ENCODE peak calls at places on chromosomes 12 and 14, in nine cellular contexts. O is CD8-positive, alpha-beta T cell; Q is mesenchymal stem cell; L is effector memory CD4-positive, alpha-beta T cell; Z is thoracic aorta; X is tibial artery; J is left ventricle myocardium inferior; I is uterus; E is lower lobe of right lung. F is an unnamed sample.

GRCh38 chr14:64764641-64765520 is 60.7 kb downstream of the PLEKHG3 start:
- DNase-seq in E (peak; percentile 77), X (peak; percentile 85), Q (peak; percentile 86), O (peak; percentile 60), J (peak; percentile 69), L (peak; percentile 44), I (peak; percentile 83), Z (no peak), F (peak; percentile 82)

GRCh38 chr12:100404769-100405407 is 48.0 kb downstream of the SLC17A8 start:
- DNase-seq in Q (peak; percentile 37), L (no peak), J (no peak), O (peak; percentile 17), I (no peak), E (peak; percentile 53), Z (no peak), X (no peak), F (peak; percentile 54)

GRCh38 chr14:86221755-86222154 is 691.8 kb downstream of the FLRT2 start:
- DNase-seq in J (no peak), E (no peak), O (no peak), Q (peak; percentile 17), L (no peak), Z (no peak), I (no peak), X (no peak), F (no peak)

GRCh38 chr14:23569443-23570151 is 2.0 kb upstream of the AP1G2 start:
- DNase-seq in J (no peak), I (no peak), Q (no peak), L (no peak), E (no peak), Z (no peak), O (no peak), X (no peak), F (peak; percentile 35)

GRCh38 chr14:54881235-54881760 is 21.3 kb downstream of the GCH1 start:
- DNase-seq in E (no peak), O (peak; percentile 29), L (no peak), Z (no peak), Q (no peak), J (no peak), I (no peak), X (no peak), F (peak; percentile 82)

GRCh38 chr14:56136571-56137498 is 18.6 kb downstream of the PELI2 start:
- DNase-seq in L (no peak), O (no peak), Z (no peak), E (no peak), X (no peak), Q (no peak), J (no peak), I (no peak), F (no peak)

GRCh38 chr14:50667491-50668007 is 557 bp downstream of the SAV1 start:
- DNase-seq in J (no peak), E (no peak), I (peak; percentile 44), X (peak; percentile 67), L (no peak), Z (no peak), O (peak; percentile 46), Q (no peak), F (no peak)

GRCh38 chr14:59964251-59965007 is 44.5 kb downstream of the LRRC9 start:
- DNase-seq in J (no peak), Q (peak; percentile 42), L (no peak), E (no peak), Z (no peak), O (no peak), X (no peak), I (no peak), F (peak; percentile 8)

GRCh38 chr12:108622921-108623514 is 10.7 kb downstream of the SELPLG start:
- DNase-seq in E (peak; percentile 32), L (no peak), X (no peak), O (no peak), Q (no peak), Z (no peak), I (no peak), J (no peak), F (no peak)

GRCh38 chr14:39469094-39469710 is 37.0 kb upstream of the FBXO33 start:
- DNase-seq in I (no peak), O (peak; percentile 38), L (no peak), E (no peak), J (no peak), Q (peak; percentile 17), Z (no peak), X (no peak), F (peak; percentile 82)

GRCh38 chr12:32566663-32567634 is 112.2 kb upstream of the DNM1L start:
- DNase-seq in E (no peak), X (no peak), Q (no peak), O (no peak), I (no peak), L (no peak), J (no peak), Z (no peak), F (peak; percentile 6)

GRCh38 chr12:47366203-47366978 is 286.6 kb upstream of the AMIGO2 start:
- DNase-seq in I (no peak), J (no peak), L (no peak), E (no peak), Q (no peak), Z (no peak), X (no peak), O (no peak), F (no peak)

GRCh38 chr12:47361389-47362031 is 281.8 kb upstream of the AMIGO2 start:
- DNase-seq in O (peak; percentile 20), I (peak; percentile 66), Q (peak; percentile 10), E (no peak), J (no peak), Z (no peak), L (peak; percentile 2), X (no peak), F (no peak)

GRCh38 chr12:47362131-47362686 is 282.4 kb upstream of the AMIGO2 start:
- DNase-seq in Q (no peak), Z (no peak), I (no peak), O (no peak), J (no peak), E (no peak), X (no peak), L (no peak), F (no peak)

GRCh38 chr12:47360771-47361388 is 281.1 kb upstream of the AMIGO2 start:
- DNase-seq in L (peak; percentile 30), Z (no peak), E (no peak), J (no peak), X (no peak), O (peak; percentile 56), I (no peak), Q (peak; percentile 15), F (no peak)

DNA sequence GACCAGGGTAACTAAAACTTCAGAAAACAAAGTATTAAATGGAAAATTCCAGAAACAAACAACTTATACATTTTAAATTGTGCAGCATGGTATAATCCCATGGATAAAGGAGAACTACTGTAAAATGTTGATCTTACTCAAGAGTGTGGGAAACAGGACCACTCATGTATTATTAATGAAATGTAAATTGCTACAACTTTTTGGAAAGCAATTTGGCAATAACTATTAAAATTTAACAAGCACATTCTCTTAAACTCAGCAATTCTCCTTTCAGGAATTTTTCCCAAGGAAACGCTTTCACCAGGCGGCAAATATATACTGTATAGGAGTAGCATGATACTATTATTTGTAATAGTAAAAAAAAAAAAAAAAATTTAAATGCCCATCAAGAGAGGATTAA is 284.5 kb upstream of the AMIGO2 start:
- DNase-seq in O (no peak), E (no peak), J (no peak), X (no peak), Z (no peak), L (no peak), I (no peak), Q (no peak), F (no peak)
- H3K4me1 ChIP-seq in O (peaks cover 85% of the 10 kb centered on the region), E (peaks cover 19% of the 10 kb centered on the region), J (peaks cover 10% of the 10 kb centered on the region), X (no peaks in the 10 kb centered on the region), Z (peaks cover 4% of the 10 kb centered on the region), L (peaks cover 49% of the 10 kb centered on the region), I (no peaks in the 10 kb centered on the region), Q (no peaks in the 10 kb centered on the region), F (no peaks in the 10 kb centered on the region)

DNA sequence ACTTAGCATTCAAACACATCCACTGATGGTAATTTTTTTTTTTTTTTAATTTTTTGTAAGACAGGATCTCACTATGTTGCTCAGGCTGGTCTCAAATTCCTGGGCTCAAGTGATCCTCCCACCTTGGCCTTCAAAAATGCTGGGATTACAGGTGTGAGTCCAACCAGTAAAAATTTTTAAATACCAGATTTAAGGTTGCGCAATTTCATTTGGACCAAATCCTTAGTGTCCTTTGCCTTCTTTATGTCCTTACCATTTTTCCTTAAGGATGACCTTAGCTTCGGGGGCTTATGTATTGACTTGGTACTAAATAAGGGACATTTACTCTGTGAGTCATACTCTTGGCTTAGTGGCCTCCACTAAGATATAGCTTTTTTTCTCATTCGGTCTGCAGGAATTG is 4.1 kb upstream of the PLBD1 start:
- DNase-seq in J (no peak), Q (no peak), O (no peak), Z (no peak), L (no peak), I (no peak), X (no peak), E (no peak), F (no peak)
- H3K4me1 ChIP-seq in J (peaks cover 20% of the 10 kb centered on the region), Q (peaks cover 7% of the 10 kb centered on the region), O (peaks cover under 1% of the 10 kb centered on the region), Z (peaks cover 2% of the 10 kb centered on the region), L (peaks cover 5% of the 10 kb centered on the region), I (no peaks in the 10 kb centered on the region), X (peaks cover 6% of the 10 kb centered on the region), E (peaks cover 1% of the 10 kb centered on the region), F (no peaks in the 10 kb centered on the region)

GRCh38 chr12:122403831-122404230 is 18.6 kb downstream of the CLIP1 start:
- DNase-seq in X (peak; percentile 58), L (no peak), E (no peak), O (no peak), Q (no peak), J (no peak), Z (no peak), I (no peak), F (no peak)

GRCh38 chr12:122402264-122402663 is 20.2 kb downstream of the CLIP1 start:
- DNase-seq in I (no peak), J (no peak), L (no peak), X (peak; percentile 47), O (no peak), Q (no peak), Z (no peak), E (no peak), F (no peak)

GRCh38 chr12:122406701-122407154 is 15.7 kb downstream of the CLIP1 start:
- DNase-seq in L (no peak), Q (peak; percentile 80), I (no peak), Z (no peak), E (no peak), O (no peak), J (no peak), X (peak; percentile 11), F (peak; percentile 65)

GRCh38 chr12:122399592-122400373 is 22.7 kb downstream of the CLIP1 start:
- DNase-seq in O (peak; percentile 58), Z (peak; percentile 57), Q (peak; percentile 91), E (peak; percentile 77), J (peak; percentile 53), X (peak; percentile 95), L (no peak), I (peak; percentile 60), F (peak; percentile 86)

GRCh38 chr12:122403115-122403770 is 19.2 kb downstream of the CLIP1 start:
- DNase-seq in X (no peak), E (no peak), Z (no peak), O (no peak), I (no peak), L (no peak), Q (no peak), J (no peak), F (no peak)
- H3K4me1 ChIP-seq in X (peaks cover 96% of the 10 kb centered on the region), E (peaks cover 39% of the 10 kb centered on the region), Z (peaks cover 27% of the 10 kb centered on the region), O (peaks cover 6% of the 10 kb centered on the region), I (no peaks in the 10 kb centered on the region), L (no peaks in the 10 kb centered on the region), Q (peaks cover 10% of the 10 kb centered on the region), J (peaks cover 52% of the 10 kb centered on the region), F (peaks cover 16% of the 10 kb centered on the region)

DNA sequence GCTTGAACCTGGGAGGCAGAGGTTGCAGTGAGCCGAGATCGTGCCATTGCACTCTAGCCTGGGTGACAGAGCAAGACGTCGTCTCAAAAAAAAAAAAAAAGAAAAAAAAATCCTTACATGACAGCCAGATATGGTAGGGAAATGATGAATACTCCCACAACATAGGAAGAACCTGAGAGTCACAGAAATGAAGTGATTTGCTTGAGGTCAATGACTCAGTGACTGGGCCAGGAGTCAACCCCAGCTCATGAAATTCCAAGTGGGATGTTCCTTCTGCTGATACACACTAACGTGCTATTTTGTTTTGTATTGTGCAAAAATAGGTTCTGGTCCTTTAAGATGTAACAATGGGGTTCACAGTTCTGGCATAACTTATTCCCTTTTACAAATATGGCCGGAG is 9.0 kb downstream of the RHOF start:
- DNase-seq in Z (no peak), X (no peak), Q (peak; percentile 83), E (no peak), J (no peak), L (no peak), O (no peak), I (peak; percentile 60), F (peak; percentile 83)
- H3K4me1 ChIP-seq in Z (peaks cover 4% of the 10 kb centered on the region), X (peaks cover 13% of the 10 kb centered on the region), Q (peaks cover 36% of the 10 kb centered on the region), E (peaks cover 62% of the 10 kb centered on the region), J (peaks cover 60% of the 10 kb centered on the region), L (peaks cover 79% of the 10 kb centered on the region), O (peaks cover 84% of the 10 kb centered on the region), I (no peaks in the 10 kb centered on the region), F (peaks cover 15% of the 10 kb centered on the region)

F was measured in cardiac muscle cell.